ENCODE peak calls at places on chromosomes 7 and 10, in seven cellular contexts. I is HCT116, E is SK-N-SH, V is H1, H is K562, A is GM12878, Z is HepG2. L is an unnamed sample.

GRCh38 chr10:79060641-79061255 is 8.0 kb upstream of the ZMIZ1 start:
- DNase-seq in I (no peak), A (no peak), Z (no peak), V (no peak), H (no peak), E (no peak), L (no peak)

GRCh38 chr7:41915861-41916260 is 213.0 kb upstream of the INHBA start:
- DNase-seq in A (no peak), I (no peak), Z (no peak), V (no peak), H (no peak), E (no peak), L (no peak)

GRCh38 chr7:27170936-27171635 is 3.0 kb downstream of the HOXA10 start:
- DNase-seq in I (no peak), E (no peak), Z (peak; percentile 26), H (no peak), A (no peak), V (peak; percentile 48), L (no peak)

GRCh38 chr7:100602889-100603696 is 930 bp downstream of the PCOLCE start:
- DNase-seq in V (peak; percentile 76), A (no peak), Z (no peak), E (peak; percentile 98), H (peak; percentile 66), I (no peak), L (no peak)

GRCh38 chr10:62814901-62815372 is 1.2 kb downstream of the EGR2 start:
- DNase-seq in V (peak; percentile 67), E (peak; percentile 51), A (no peak), H (no peak), I (no peak), Z (no peak), L (no peak)

GRCh38 chr10:97254694-97255093 is 37.7 kb downstream of the ARHGAP19 start:
- DNase-seq in H (no peak), E (no peak), V (no peak), I (no peak), Z (no peak), A (no peak), L (no peak)

GRCh38 chr7:87715511-87715910 is 87.3 kb downstream of the RUNDC3B start:
- DNase-seq in E (no peak), I (no peak), H (no peak), Z (peak; percentile 23), A (no peak), V (no peak), L (no peak)

GRCh38 chr10:19668104-19668503 is 148.1 kb upstream of the PLXDC2 start:
- DNase-seq in Z (no peak), V (no peak), E (no peak), A (no peak), I (no peak), H (no peak), L (no peak)

GRCh38 chr10:93098816-93099215 is 25.1 kb downstream of the CYP26A1 start:
- DNase-seq in H (no peak), I (no peak), E (no peak), V (no peak), Z (no peak), A (no peak), L (no peak)

GRCh38 chr10:4541292-4541691 is 284.7 kb upstream of the AKR1E2 start:
- DNase-seq in A (no peak), V (no peak), E (no peak), I (peak; percentile 81), Z (no peak), H (no peak), L (no peak)

GRCh38 chr7:4833176-4833575 is 28.7 kb downstream of the PAPOLB start:
- DNase-seq in V (no peak), Z (no peak), I (no peak), H (no peak), A (no peak), E (no peak), L (no peak)

GRCh38 chr7:114931656-114932011 is 9.7 kb downstream of the MDFIC start:
- DNase-seq in E (no peak), H (no peak), V (no peak), A (no peak), Z (no peak), I (no peak), L (no peak)

GRCh38 chr10:12811725-12812310 is 189.7 kb downstream of the CCDC3 start:
- DNase-seq in E (no peak), H (no peak), Z (no peak), I (no peak), V (no peak), A (no peak), L (no peak)

GRCh38 chr10:14583252-14583651 is 191.4 kb downstream of the FAM107B start:
- DNase-seq in H (no peak), V (no peak), E (no peak), I (no peak), Z (no peak), A (no peak), L (no peak)

GRCh38 chr7:51069411-51070083 is 247.1 kb downstream of the COBL start:
- DNase-seq in Z (no peak), H (no peak), I (no peak), V (no peak), E (no peak), A (no peak), L (no peak)

GRCh38 chr10:1123198-1123597 is 67.0 kb downstream of the WDR37 start:
- DNase-seq in A (no peak), E (no peak), V (no peak), I (no peak), Z (no peak), H (no peak), L (no peak)

GRCh38 chr7:51233375-51233774 is 83.2 kb downstream of the COBL start:
- DNase-seq in Z (no peak), I (no peak), H (peak; percentile 16), V (no peak), A (no peak), E (no peak), L (no peak)

GRCh38 chr10:3124412-3125175 is 48.0 kb downstream of the PITRM1 start:
- DNase-seq in V (no peak), E (no peak), I (no peak), A (no peak), Z (no peak), H (no peak), L (no peak)

GRCh38 chr10:80382989-80383388 is 25.4 kb upstream of the PRXL2A start:
- DNase-seq in A (peak; percentile 19), Z (peak; percentile 40), E (peak; percentile 68), V (peak; percentile 49), I (peak; percentile 49), H (no peak), L (peak; percentile 70)

GRCh38 chr7:119421657-119422056 is 851.3 kb upstream of the KCND2 start:
- DNase-seq in E (no peak), A (no peak), I (no peak), Z (no peak), V (no peak), H (no peak), L (no peak)

GRCh38 chr7:36084485-36085091 is 68.5 kb upstream of the EEPD1 start:
- DNase-seq in A (no peak), E (peak; percentile 60), H (peak; percentile 48), V (peak; percentile 72), I (peak; percentile 52), Z (peak; percentile 65), L (peak; percentile 75)
- TF ChIP-seq JUND in A (no peak), E (no peak), H (no peak), V (peak; percentile 28), I (no peak), Z (peak; percentile 34), L (no peak)

GRCh38 chr7:81957517-81957916 is 187.7 kb upstream of the HGF start:
- DNase-seq in A (no peak), Z (no peak), I (no peak), H (no peak), E (no peak), V (no peak), L (no peak)

GRCh38 chr7:81960026-81960425 is 190.2 kb upstream of the HGF start:
- DNase-seq in Z (no peak), V (no peak), A (no peak), E (no peak), H (no peak), I (no peak), L (no peak)

DNA sequence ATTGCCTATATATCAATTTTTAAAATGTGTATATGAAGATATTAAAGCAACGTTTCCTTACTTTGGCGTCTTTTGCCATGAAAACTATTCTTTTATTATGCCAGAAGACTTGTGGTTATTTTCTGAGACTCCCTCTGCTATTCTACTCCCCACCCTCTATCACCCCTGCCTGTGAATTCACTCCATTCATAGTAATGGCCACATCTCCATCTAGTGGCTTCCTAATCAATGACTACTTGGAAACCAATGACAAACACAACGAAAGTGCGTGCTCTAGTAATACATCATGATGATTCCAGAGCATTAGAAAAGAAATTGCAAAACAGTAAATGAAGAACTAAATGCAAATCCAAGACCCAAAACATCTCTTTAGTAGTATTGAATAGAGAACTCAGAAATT is 186.7 kb upstream of the HGF start:
- DNase-seq in Z (peak; percentile 39), I (peak; percentile 47), E (peak; percentile 42), A (peak; percentile 30), H (no peak), V (no peak), L (peak; percentile 45)
- TF ChIP-seq JUND in Z (no peak), I (no peak), E (no peak), A (no peak), H (no peak), V (no peak), L (no peak)

DNA sequence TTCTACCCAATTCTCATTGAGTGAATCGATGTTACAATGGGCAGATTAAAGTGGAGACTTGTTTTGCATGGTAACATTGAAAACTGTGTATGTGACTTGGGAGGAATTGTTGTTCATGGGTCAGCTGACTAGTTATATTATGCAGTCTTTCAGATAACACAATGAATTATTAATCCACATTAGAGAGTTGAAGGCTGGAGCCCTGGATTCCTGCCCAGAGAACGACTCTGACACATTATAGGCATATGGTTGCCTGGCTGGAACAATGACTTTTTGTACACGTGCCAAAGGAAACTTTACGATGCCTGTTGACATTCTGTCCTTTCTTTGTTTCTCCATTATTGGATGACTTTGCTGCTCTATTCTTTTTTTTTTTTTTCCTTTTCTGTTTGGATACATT is 52.3 kb upstream of the TMEM229A start:
- DNase-seq in I (no peak), H (no peak), Z (no peak), V (no peak), A (no peak), E (peak; percentile 41), L (no peak)
- TF ChIP-seq JUND in I (no peak), H (no peak), Z (no peak), V (no peak), A (no peak), E (no peak), L (no peak)

GRCh38 chr7:2954433-2954853 is 89.2 kb downstream of the CARD11 start:
- DNase-seq in Z (no peak), H (no peak), E (no peak), I (no peak), V (no peak), A (no peak), L (no peak)
- TF ChIP-seq JUND in Z (no peak), H (no peak), E (no peak), I (no peak), V (no peak), A (no peak), L (no peak)